ENCODE peak calls at places on chromosome 15, in five cellular contexts. J is stomach; A is T-helper 1 cell; H is amniotic epithelial cell; W is stimulated activated naive B cell treated with anti-CD40 and anti-IgM and Interleukin-4, amounts not matched to agents 10 μg/mL and 1 μg/mL and 100 μg/mL, for 72 hours. B is an unnamed sample.

GRCh38 chr15:88243895-88244787 is 12.4 kb downstream of the NTRK3 start:
- DNase-seq in J (no peak), A (no peak), H (peak), W (no peak), B (peak)

GRCh38 chr15:92848852-92849598 is 51.1 kb upstream of the CHD2 start:
- DNase-seq in J (no peak), A (no peak), H (peak), W (no peak), B (peak)

GRCh38 chr15:38058596-38059075 is 124.2 kb downstream of the TMCO5A start:
- DNase-seq in J (no peak), A (no peak), H (no peak), W (peak), B (no peak)

GRCh38 chr15:39331584-39331983 is 249.3 kb upstream of the THBS1 start:
- DNase-seq in J (no peak), A (no peak), H (no peak), W (no peak), B (no peak)

GRCh38 chr15:63059573-63060216 is 17.1 kb downstream of the TPM1 start:
- DNase-seq in J (no peak), A (no peak), H (no peak), W (no peak), B (no peak)

GRCh38 chr15:40878785-40879184 is 4.8 kb upstream of the RHOV start:
- DNase-seq in J (no peak), A (no peak), H (peak), W (peak), B (no peak)

GRCh38 chr15:95972136-95972553 is 358.4 kb upstream of the NR2F2 start:
- DNase-seq in J (no peak), A (no peak), H (peak), W (no peak), B (peak)

GRCh38 chr15:67174864-67175573 is 79.4 kb downstream of the AAGAB start:
- DNase-seq in J (peak), A (no peak), H (peak), W (no peak), B (no peak)

GRCh38 chr15:91498046-91498445 is 355.5 kb upstream of the SLCO3A1 start:
- DNase-seq in J (no peak), A (no peak), H (no peak), W (no peak), B (no peak)

GRCh38 chr15:57640935-57641682 is 49.4 kb downstream of the MYZAP start:
- DNase-seq in J (no peak), A (no peak), H (peak), W (no peak), B (no peak)

GRCh38 chr15:37981781-37982180 is 47.3 kb downstream of the TMCO5A start:
- DNase-seq in J (no peak), A (no peak), H (peak), W (no peak), B (no peak)

GRCh38 chr15:42274693-42274971 is 1.4 kb upstream of the TMEM87A start:
- DNase-seq in J (no peak), A (no peak), H (no peak), W (no peak), B (no peak)

GRCh38 chr15:74541494-74542191 is 623 bp downstream of the ARID3B start:
- DNase-seq in J (peak), A (peak), H (peak), W (peak), B (peak)

GRCh38 chr15:36914962-36915808 is 185.2 kb downstream of the MEIS2 start:
- DNase-seq in J (no peak), A (no peak), H (peak), W (no peak), B (no peak)

GRCh38 chr15:100671858-100672543 is 69.6 kb downstream of the ASB7 start:
- DNase-seq in J (no peak), A (no peak), H (peak), W (no peak), B (no peak)

GRCh38 chr15:88073386-88073681 is 183.2 kb downstream of the NTRK3 start:
- DNase-seq in J (no peak), A (no peak), H (no peak), W (no peak), B (no peak)

GRCh38 chr15:59309405-59309804 is 63.3 kb downstream of the MYO1E start:
- DNase-seq in J (no peak), A (no peak), H (no peak), W (no peak), B (no peak)

GRCh38 chr15:30671309-30671708 is 45.4 kb downstream of the ARHGAP11B start:
- DNase-seq in J (no peak), A (no peak), H (no peak), W (no peak), B (no peak)

GRCh38 chr15:60407406-60407805 is 9.6 kb upstream of the ANXA2 start:
- DNase-seq in J (no peak), A (no peak), H (no peak), W (no peak), B (no peak)

GRCh38 chr15:88834211-88834812 is 31.1 kb downstream of the ACAN start:
- DNase-seq in J (peak), A (no peak), H (peak), W (no peak), B (no peak)